ENCODE peak calls at places on chromosomes 11 and 22, in five cellular contexts. E is IMR-90, Y is A549, K is HepG2, A is H1. F is an unnamed sample.

GRCh38 chr11:122803306-122803705 is 35.0 kb upstream of the CRTAM start:
- DNase-seq in E (peak), Y (no peak), A (no peak), K (no peak), F (no peak)

GRCh38 chr11:122697636-122698167 is 42.2 kb downstream of the UBASH3B start:
- DNase-seq in K (no peak), E (peak), A (no peak), Y (no peak), F (no peak)

GRCh38 chr11:68146704-68147474 is 25.7 kb upstream of the CHKA start:
- DNase-seq in A (no peak), K (peak), E (peak), Y (peak), F (peak)

GRCh38 chr11:111603633-111604130 is 1.4 kb downstream of the SIK2 start:
- DNase-seq in E (no peak), K (no peak), Y (no peak), A (no peak), F (no peak)

GRCh38 chr11:10204021-10204420 is 90.0 kb downstream of the SBF2 start:
- DNase-seq in K (no peak), A (no peak), Y (no peak), E (no peak), F (no peak)

GRCh38 chr11:121416909-121417567 is 35.1 kb upstream of the SORL1 start:
- DNase-seq in A (no peak), K (no peak), Y (peak), E (peak), F (no peak)

GRCh38 chr22:44031111-44031963 is 7.2 kb downstream of the PARVB start:
- DNase-seq in A (no peak), Y (no peak), K (no peak), E (no peak), F (peak)

GRCh38 chr11:22808559-22809197 is 20.9 kb downstream of the SVIP start:
- DNase-seq in Y (no peak), A (no peak), K (no peak), E (no peak), F (no peak)

GRCh38 chr11:69076129-69076791 is 27.5 kb downstream of the TPCN2 start:
- DNase-seq in A (no peak), K (no peak), Y (no peak), E (peak), F (no peak)

GRCh38 chr11:128409476-128409875 is 177.9 kb downstream of the ETS1 start:
- DNase-seq in A (no peak), Y (no peak), K (no peak), E (peak), F (no peak)

GRCh38 chr11:113994077-113994954 is 19.4 kb downstream of the HTR3A start:
- DNase-seq in Y (no peak), K (no peak), E (no peak), A (peak), F (peak)

GRCh38 chr22:48745842-48746788 is 1081.6 kb downstream of the BRD1 start:
- DNase-seq in Y (no peak), K (no peak), E (no peak), A (peak), F (no peak)

GRCh38 chr11:8266246-8267241 is 2.9 kb upstream of the LMO1 start:
- DNase-seq in K (no peak), A (no peak), E (no peak), Y (no peak), F (no peak)

GRCh38 chr22:17890245-17890671 is 116.0 kb upstream of the BID start:
- DNase-seq in E (peak), A (no peak), K (no peak), Y (no peak), F (no peak)

GRCh38 chr11:119065369-119065768 is 2.2 kb upstream of the VPS11 start:
- DNase-seq in Y (peak), A (no peak), K (peak), E (peak), F (peak)

GRCh38 chr11:121372671-121373429 is 79.3 kb upstream of the SORL1 start:
- DNase-seq in E (no peak), K (no peak), Y (no peak), A (no peak), F (no peak)

GRCh38 chr11:68532719-68533369 is 72.3 kb downstream of the PPP6R3 start:
- DNase-seq in A (no peak), Y (no peak), E (no peak), K (peak), F (no peak)

GRCh38 chr22:50469377-50470305 is 5.2 kb downstream of the SBF1 start:
- DNase-seq in A (no peak), K (no peak), Y (no peak), E (peak), F (peak)

GRCh38 chr11:520428-521178 is 13.6 kb upstream of the RNH1 start:
- DNase-seq in E (no peak), Y (no peak), A (peak), K (peak), F (no peak)

DNA sequence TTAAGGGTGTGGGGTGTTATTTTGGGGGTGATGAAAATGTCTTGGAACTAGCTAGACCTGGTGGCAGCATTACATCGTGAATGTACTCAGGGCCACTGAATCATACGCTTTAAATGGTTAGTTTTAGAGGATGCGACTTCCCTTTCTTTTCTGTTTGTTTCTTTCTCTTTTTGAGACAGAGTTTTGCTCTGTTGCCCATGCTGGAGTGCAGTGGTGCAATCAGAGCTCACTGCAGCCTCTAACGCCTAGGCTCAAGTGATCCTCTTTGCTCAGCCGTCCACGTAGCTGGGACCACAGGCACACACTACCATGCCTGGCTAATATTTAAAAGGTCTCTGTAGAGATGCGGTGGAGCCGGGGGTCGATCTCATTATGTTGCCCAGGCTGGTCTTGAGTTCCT is 5.5 kb upstream of the MIAT start:
- DNase-seq in A (no peak), Y (no peak), K (no peak), E (no peak), F (no peak)
- TF ChIP-seq MAFK in A (no peak), Y (no peak), K (no peak), E (no peak), F (no peak)

GRCh38 chr11:59197990-59198389 is 14.7 kb downstream of the MPEG1 start:
- DNase-seq in K (no peak), E (peak), Y (no peak), A (no peak), F (no peak)

GRCh38 chr11:59200421-59200746 is 12.3 kb downstream of the MPEG1 start:
- DNase-seq in E (no peak), Y (no peak), K (no peak), A (no peak), F (no peak)

GRCh38 chr11:59201376-59201775 is 11.4 kb downstream of the MPEG1 start:
- DNase-seq in K (peak), E (no peak), A (no peak), Y (no peak), F (peak)

GRCh38 chr11:59196777-59197176 is 15.9 kb downstream of the MPEG1 start:
- DNase-seq in Y (no peak), A (no peak), E (no peak), K (no peak), F (no peak)

DNA sequence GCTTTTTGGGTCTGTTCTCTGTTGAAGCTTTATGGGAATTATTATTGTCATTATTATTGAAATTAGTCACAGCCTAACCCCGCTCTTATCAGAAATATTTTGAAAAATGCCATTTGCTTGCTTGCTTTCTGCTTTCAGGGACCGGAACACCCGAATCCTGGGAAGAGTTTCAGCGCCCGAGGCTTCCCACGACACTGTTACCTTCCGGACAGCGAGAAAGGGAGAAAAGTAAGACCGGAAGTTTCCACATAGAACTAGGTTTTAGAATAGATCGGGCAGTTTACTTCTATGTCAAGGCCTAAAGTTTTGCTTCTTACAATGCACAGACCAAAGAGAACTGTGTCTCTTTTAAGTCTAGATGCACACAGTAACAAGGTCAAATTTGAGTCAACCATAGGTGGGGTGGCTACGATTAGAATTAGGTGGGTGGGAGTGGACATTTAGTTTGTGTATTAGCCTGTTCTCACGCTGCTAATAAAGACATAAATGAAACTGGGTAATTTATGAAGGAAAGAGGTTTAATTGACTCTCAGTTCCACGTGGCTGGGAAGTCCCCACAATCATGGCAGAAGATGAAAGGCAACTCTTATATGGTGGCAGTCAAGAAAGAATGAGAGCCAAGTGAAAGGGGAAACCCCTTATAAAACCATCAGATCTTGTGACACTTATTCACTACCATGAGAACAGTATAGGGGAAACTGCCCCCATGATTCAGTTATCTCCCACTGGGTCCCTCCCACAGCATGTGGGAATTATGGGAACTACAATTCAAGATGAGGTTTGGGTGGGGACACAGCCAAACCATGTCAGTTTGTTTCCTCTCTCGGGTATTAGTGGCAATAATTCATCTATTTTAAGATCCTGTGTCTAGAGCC is 12.9 kb downstream of the MPEG1 start:
- DNase-seq in E (no peak), K (no peak), Y (no peak), A (no peak), F (no peak)
- TF ChIP-seq MAFK in E (no peak), K (no peak), Y (no peak), A (no peak), F (no peak)

GRCh38 chr11:29989181-29989580 is 27.6 kb downstream of the KCNA4 start:
- DNase-seq in A (no peak), K (no peak), E (no peak), Y (no peak), F (no peak)
- TF ChIP-seq MAFK in A (no peak), K (no peak), E (no peak), Y (no peak), F (no peak)

GRCh38 chr11:59678118-59678812 is 9.4 kb upstream of the PATL1 start:
- DNase-seq in Y (no peak), A (no peak), K (no peak), E (no peak), F (no peak)
- TF ChIP-seq MAFK in Y (no peak), A (no peak), K (no peak), E (no peak), F (no peak)

GRCh38 chr11:84549221-84549620 is 1077.9 kb downstream of the DLG2 start:
- DNase-seq in E (no peak), Y (no peak), A (no peak), K (no peak), F (no peak)
- TF ChIP-seq MAFK in E (no peak), Y (no peak), A (no peak), K (no peak), F (no peak)

DNA sequence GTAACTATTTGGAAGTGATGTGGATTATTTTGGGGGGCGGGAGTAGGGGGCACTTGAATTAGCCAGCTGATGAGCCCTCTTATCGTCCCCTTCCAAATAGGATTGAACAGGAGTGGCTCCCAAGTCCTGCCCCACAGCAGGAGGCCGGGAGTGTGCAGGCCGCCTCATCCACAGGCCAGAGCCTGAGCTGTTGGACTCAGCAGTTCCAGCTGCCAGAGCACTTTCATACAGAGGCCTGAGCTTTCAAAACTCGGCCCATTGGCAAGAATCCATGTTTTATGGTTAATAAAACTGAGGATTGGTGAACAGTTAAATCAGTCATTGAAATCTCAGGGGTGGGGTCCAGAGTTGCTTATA is 9.6 kb downstream of the FAM118A start:
- DNase-seq in Y (no peak), K (no peak), A (no peak), E (peak), F (no peak)
- TF ChIP-seq MAFK in Y (no peak), K (no peak), A (no peak), E (no peak), F (no peak)

GRCh38 chr22:38036392-38037062 is 20.7 kb upstream of the PICK1 start:
- DNase-seq in Y (no peak), E (no peak), A (no peak), K (no peak), F (no peak)
- TF ChIP-seq MAFK in Y (no peak), E (no peak), A (no peak), K (no peak), F (no peak)

DNA sequence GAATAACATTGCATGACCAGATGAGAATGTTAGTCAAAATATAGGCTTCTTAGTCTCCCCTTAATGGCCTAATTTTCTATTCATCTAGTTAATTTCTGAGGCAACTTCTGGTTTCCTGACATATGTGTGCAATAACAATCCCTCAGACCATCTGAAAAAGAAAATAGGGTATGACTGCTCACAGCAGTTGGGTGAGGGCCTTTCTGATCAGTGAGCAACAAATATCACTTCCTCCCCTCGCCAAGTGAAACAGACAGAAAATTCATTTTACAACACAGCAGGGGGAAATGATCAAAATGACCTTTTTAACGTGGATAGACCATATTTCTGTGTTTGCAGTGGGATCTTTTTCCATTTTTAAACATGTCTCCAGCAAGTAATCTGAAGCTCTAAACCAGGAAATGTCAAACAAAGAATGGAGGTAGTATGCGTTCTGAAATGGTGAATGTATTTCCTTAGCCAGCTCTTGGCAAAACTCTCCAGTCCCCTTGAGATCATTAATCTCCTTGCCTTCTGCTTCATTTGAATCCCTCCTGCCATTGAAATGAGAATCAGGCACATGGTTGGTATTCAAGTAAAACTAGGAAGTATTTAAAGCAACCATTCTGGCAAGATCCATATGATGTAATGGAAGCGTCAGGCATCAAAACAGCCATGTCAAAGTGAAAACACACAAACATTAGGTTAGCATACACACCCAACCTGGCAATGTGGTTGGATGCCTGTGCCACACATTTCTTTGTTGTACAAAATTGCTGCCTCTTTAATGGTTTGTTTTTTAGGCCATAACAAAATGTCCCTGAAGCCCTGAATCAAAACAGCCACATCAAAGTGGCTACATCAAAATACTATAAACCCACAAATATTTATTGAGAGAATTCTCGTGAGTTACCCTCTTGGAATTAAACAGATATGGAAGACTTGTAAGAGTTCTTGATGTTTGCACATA is 100.1 kb downstream of the SLC1A2 start:
- DNase-seq in K (no peak), A (no peak), Y (no peak), E (no peak), F (no peak)
- TF ChIP-seq MAFK in K (no peak), A (no peak), Y (no peak), E (no peak), F (no peak)

GRCh38 chr11:64096835-64097234 is 61.1 kb downstream of the FLRT1 start:
- DNase-seq in A (no peak), E (no peak), K (no peak), Y (no peak), F (no peak)
- TF ChIP-seq MAFK in A (no peak), E (no peak), K (no peak), Y (no peak), F (no peak)

GRCh38 chr11:2581931-2582435 is 117.8 kb downstream of the KCNQ1OT1 start:
- DNase-seq in E (no peak), A (no peak), K (no peak), Y (no peak), F (no peak)

GRCh38 chr11:2582436-2582931 is 117.3 kb downstream of the KCNQ1OT1 start:
- DNase-seq in E (no peak), A (peak), Y (no peak), K (no peak), F (no peak)

GRCh38 chr11:2584434-2584811 is 115.4 kb downstream of the KCNQ1OT1 start:
- DNase-seq in K (no peak), A (no peak), E (no peak), Y (no peak), F (no peak)

GRCh38 chr11:2583605-2583958 is 116.2 kb downstream of the KCNQ1OT1 start:
- DNase-seq in Y (no peak), A (no peak), K (no peak), E (no peak), F (no peak)

DNA sequence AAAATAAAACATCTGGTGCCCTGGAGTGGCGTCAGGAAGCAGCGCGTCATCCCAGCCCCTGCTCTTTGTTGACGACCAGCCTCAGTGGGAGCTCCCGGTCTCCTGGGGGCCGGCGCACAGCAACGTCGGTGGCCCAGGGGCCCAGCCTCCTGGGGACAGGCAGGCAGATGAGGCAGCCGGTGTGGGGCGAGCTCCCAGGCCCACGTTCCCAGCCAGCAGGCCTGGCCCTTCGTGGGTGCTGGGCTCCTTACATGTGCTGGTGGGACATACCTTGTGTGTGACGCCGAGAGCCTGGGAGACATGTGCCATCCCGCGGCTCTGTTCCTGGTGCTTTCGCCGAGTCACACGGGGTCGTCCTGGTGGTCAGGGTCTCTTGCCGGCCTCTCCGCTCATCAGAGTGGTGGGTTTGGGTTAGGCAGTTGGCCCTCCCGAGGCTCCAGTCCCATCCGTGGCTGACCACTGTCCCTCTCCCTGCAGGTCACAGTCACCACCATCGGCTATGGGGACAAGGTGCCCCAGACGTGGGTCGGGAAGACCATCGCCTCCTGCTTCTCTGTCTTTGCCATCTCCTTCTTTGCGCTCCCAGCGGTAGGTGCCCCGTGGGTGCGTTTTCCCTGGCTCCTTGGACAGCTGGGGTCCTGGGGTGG is 116.7 kb downstream of the KCNQ1OT1 start:
- DNase-seq in E (no peak), Y (no peak), A (peak), K (no peak), F (no peak)
- TF ChIP-seq MAFK in E (no peak), Y (no peak), A (no peak), K (no peak), F (no peak)

F was measured in K562.